ENCODE peak calls at places on chromosome X, in five cellular contexts. One of them, this sample, is unnamed.

GRCh38 chrX:149540621-149541520 is at the start of gene EOLA1:
- DNase-seq in stimulated activated CD8-positive, alpha-beta memory T cell treated with anti-CD3 and anti-CD28 coated beads, Interleukin-4, amount 100 ng/mL, for 1 hour: peak
- DNase-seq in D341Med: peak
- DNase-seq in nephron progenitor cell: peak
- DNase-seq in ovary: peak
- DNase-seq in this sample: peak

GRCh38 chrX:69374569-69374968 is 129.6 kb upstream of the NALF2 start:
- DNase-seq in ovary: no peak
- DNase-seq in nephron progenitor cell: no peak
- DNase-seq in D341Med: no peak
- DNase-seq in stimulated activated CD8-positive, alpha-beta memory T cell treated with anti-CD3 and anti-CD28 coated beads, Interleukin-4, amount 100 ng/mL, for 1 hour: no peak
- DNase-seq in this sample: no peak

GRCh38 chrX:154348114-154348531 is 26.3 kb downstream of the FLNA start:
- DNase-seq in nephron progenitor cell: no peak
- DNase-seq in D341Med: no peak
- DNase-seq in ovary: peak
- DNase-seq in stimulated activated CD8-positive, alpha-beta memory T cell treated with anti-CD3 and anti-CD28 coated beads, Interleukin-4, amount 100 ng/mL, for 1 hour: no peak
- DNase-seq in this sample: no peak

GRCh38 chrX:130110379-130111219 is at the start of gene ELF4:
- DNase-seq in D341Med: peak
- DNase-seq in stimulated activated CD8-positive, alpha-beta memory T cell treated with anti-CD3 and anti-CD28 coated beads, Interleukin-4, amount 100 ng/mL, for 1 hour: no peak
- DNase-seq in nephron progenitor cell: no peak
- DNase-seq in ovary: peak
- DNase-seq in this sample: no peak

GRCh38 chrX:129792586-129793291 is 13.0 kb downstream of the SASH3 start:
- DNase-seq in D341Med: no peak
- DNase-seq in nephron progenitor cell: no peak
- DNase-seq in ovary: no peak
- DNase-seq in stimulated activated CD8-positive, alpha-beta memory T cell treated with anti-CD3 and anti-CD28 coated beads, Interleukin-4, amount 100 ng/mL, for 1 hour: no peak
- DNase-seq in this sample: no peak

GRCh38 chrX:50988649-50989048 is 78.1 kb downstream of the BMP15 start:
- DNase-seq in stimulated activated CD8-positive, alpha-beta memory T cell treated with anti-CD3 and anti-CD28 coated beads, Interleukin-4, amount 100 ng/mL, for 1 hour: no peak
- DNase-seq in D341Med: peak
- DNase-seq in ovary: no peak
- DNase-seq in nephron progenitor cell: peak
- DNase-seq in this sample: no peak

GRCh38 chrX:129875669-129876068 is 30.3 kb upstream of the UTP14A start:
- DNase-seq in nephron progenitor cell: no peak
- DNase-seq in stimulated activated CD8-positive, alpha-beta memory T cell treated with anti-CD3 and anti-CD28 coated beads, Interleukin-4, amount 100 ng/mL, for 1 hour: no peak
- DNase-seq in D341Med: no peak
- DNase-seq in ovary: no peak
- DNase-seq in this sample: no peak

GRCh38 chrX:24079405-24079804 is 24.6 kb downstream of the EIF2S3 start:
- DNase-seq in ovary: no peak
- DNase-seq in D341Med: no peak
- DNase-seq in nephron progenitor cell: no peak
- DNase-seq in stimulated activated CD8-positive, alpha-beta memory T cell treated with anti-CD3 and anti-CD28 coated beads, Interleukin-4, amount 100 ng/mL, for 1 hour: no peak
- DNase-seq in this sample: no peak

GRCh38 chrX:20594985-20595384 is 328.3 kb upstream of the RPS6KA3 start:
- DNase-seq in D341Med: no peak
- DNase-seq in stimulated activated CD8-positive, alpha-beta memory T cell treated with anti-CD3 and anti-CD28 coated beads, Interleukin-4, amount 100 ng/mL, for 1 hour: no peak
- DNase-seq in nephron progenitor cell: no peak
- DNase-seq in ovary: no peak
- DNase-seq in this sample: no peak

GRCh38 chrX:124455966-124456365 is 109.6 kb downstream of the SH2D1A start:
- DNase-seq in ovary: no peak
- DNase-seq in stimulated activated CD8-positive, alpha-beta memory T cell treated with anti-CD3 and anti-CD28 coated beads, Interleukin-4, amount 100 ng/mL, for 1 hour: no peak
- DNase-seq in nephron progenitor cell: no peak
- DNase-seq in D341Med: no peak
- DNase-seq in this sample: no peak

GRCh38 chrX:153378607-153379006 is 22.5 kb downstream of the PNMA6E start:
- DNase-seq in D341Med: no peak
- DNase-seq in ovary: no peak
- DNase-seq in stimulated activated CD8-positive, alpha-beta memory T cell treated with anti-CD3 and anti-CD28 coated beads, Interleukin-4, amount 100 ng/mL, for 1 hour: no peak
- DNase-seq in nephron progenitor cell: no peak
- DNase-seq in this sample: no peak

GRCh38 chrX:49037883-49038475 is 5.2 kb downstream of the TFE3 start:
- DNase-seq in D341Med: no peak
- DNase-seq in ovary: no peak
- DNase-seq in nephron progenitor cell: no peak
- DNase-seq in stimulated activated CD8-positive, alpha-beta memory T cell treated with anti-CD3 and anti-CD28 coated beads, Interleukin-4, amount 100 ng/mL, for 1 hour: no peak
- DNase-seq in this sample: no peak

GRCh38 chrX:41333744-41333993 is 293 bp upstream of the DDX3X start:
- DNase-seq in nephron progenitor cell: peak
- DNase-seq in ovary: no peak
- DNase-seq in D341Med: no peak
- DNase-seq in stimulated activated CD8-positive, alpha-beta memory T cell treated with anti-CD3 and anti-CD28 coated beads, Interleukin-4, amount 100 ng/mL, for 1 hour: no peak
- DNase-seq in this sample: no peak

GRCh38 chrX:138847930-138848329 is 136.4 kb upstream of the FGF13 start:
- DNase-seq in stimulated activated CD8-positive, alpha-beta memory T cell treated with anti-CD3 and anti-CD28 coated beads, Interleukin-4, amount 100 ng/mL, for 1 hour: no peak
- DNase-seq in nephron progenitor cell: no peak
- DNase-seq in D341Med: no peak
- DNase-seq in ovary: no peak
- DNase-seq in this sample: no peak

This sample was measured in cortex of kidney.